ENCODE peak calls at places on chromosome 15, in four cellular contexts. R is H1, G is HCT116, U is HepG2. O is an unnamed sample.

GRCh38 chr15:100042558-100042957 is 299.2 kb downstream of the ADAMTS17 start:
- DNase-seq in R (no peak), G (no peak), U (no peak), O (no peak)

GRCh38 chr15:52306270-52306669 is 10.7 kb upstream of the MYO5C start:
- DNase-seq in G (no peak), R (no peak), U (no peak), O (no peak)

GRCh38 chr15:40130799-40131502 is 22.3 kb upstream of the BMF start:
- DNase-seq in G (no peak), R (no peak), U (no peak), O (no peak)

GRCh38 chr15:65939901-65940617 is 70.8 kb downstream of the RAB11A start:
- DNase-seq in U (no peak), R (no peak), G (no peak), O (no peak)

GRCh38 chr15:49238342-49238741 is 68.3 kb downstream of the GALK2 start:
- DNase-seq in U (no peak), G (no peak), R (no peak), O (no peak)

GRCh38 chr15:66564136-66565041 is 1.4 kb downstream of the LCTL start:
- DNase-seq in G (no peak), U (no peak), R (no peak), O (no peak)

GRCh38 chr15:71357357-71357756 is 242.1 kb downstream of the THSD4 start:
- DNase-seq in G (no peak), R (no peak), U (no peak), O (no peak)

GRCh38 chr15:55916666-55917409 is 76.6 kb downstream of the NEDD4 start:
- DNase-seq in G (no peak), U (no peak), R (no peak), O (no peak)

GRCh38 chr15:58593870-58594269 is 155.6 kb downstream of the ADAM10 start:
- DNase-seq in G (no peak), R (no peak), U (no peak), O (no peak)

GRCh38 chr15:51647128-51647562 is 24.6 kb upstream of the DMXL2 start:
- DNase-seq in G (no peak), U (no peak), R (no peak), O (peak)

GRCh38 chr15:31792611-31793199 is 237.6 kb upstream of the CHRNA7 start:
- DNase-seq in U (no peak), G (no peak), R (no peak), O (no peak)

GRCh38 chr15:28273468-28273867 is 48.5 kb downstream of the HERC2 start:
- DNase-seq in U (no peak), R (no peak), G (no peak), O (no peak)

GRCh38 chr15:65355983-65356353 is 21.8 kb downstream of the IGDCC3 start:
- DNase-seq in R (no peak), U (no peak), G (no peak), O (no peak)

GRCh38 chr15:41862515-41863116 is 24.0 kb downstream of the PLA2G4B start:
- DNase-seq in R (no peak), U (peak), G (peak), O (no peak)

GRCh38 chr15:86235667-86236066 is 156.0 kb downstream of the AGBL1 start:
- DNase-seq in U (no peak), G (no peak), R (no peak), O (no peak)

GRCh38 chr15:49875392-49875791 is 243.6 kb downstream of the ATP8B4 start:
- DNase-seq in R (no peak), U (no peak), G (no peak), O (no peak)

GRCh38 chr15:78213425-78213750 is 21.0 kb downstream of the ACSBG1 start:
- DNase-seq in G (no peak), U (no peak), R (no peak), O (no peak)

GRCh38 chr15:31563421-31563820 is 236.8 kb downstream of the KLF13 start:
- DNase-seq in U (no peak), R (no peak), G (no peak), O (no peak)

GRCh38 chr15:70376929-70377691 is 279.4 kb upstream of the TLE3 start:
- DNase-seq in G (no peak), U (no peak), R (no peak), O (peak)

GRCh38 chr15:27017168-27017809 is 46.3 kb downstream of the GABRG3 start:
- DNase-seq in R (peak), U (peak), G (no peak), O (peak)

GRCh38 chr15:31740203-31740602 is 290.1 kb upstream of the CHRNA7 start:
- DNase-seq in U (no peak), G (no peak), R (peak), O (no peak)

GRCh38 chr15:88939486-88939806 is 26.3 kb upstream of the MFGE8 start:
- DNase-seq in U (no peak), R (no peak), G (no peak), O (peak)

GRCh38 chr15:76905855-76906254 is 715 bp upstream of the SCAPER start:
- DNase-seq in U (no peak), R (no peak), G (no peak), O (no peak)

GRCh38 chr15:38486946-38487345 is 33.0 kb downstream of the FAM98B start:
- DNase-seq in G (no peak), R (no peak), U (no peak), O (no peak)

GRCh38 chr15:77712438-77712837 is 79.7 kb upstream of the LINGO1 start:
- DNase-seq in U (no peak), G (no peak), R (no peak), O (no peak)

GRCh38 chr15:34621675-34622074 is 38.2 kb upstream of the GOLGA8B start:
- DNase-seq in R (no peak), U (peak), G (peak), O (peak)

GRCh38 chr15:85752591-85752990 is 42.1 kb downstream of the KLHL25 start:
- DNase-seq in U (no peak), R (no peak), G (no peak), O (no peak)

GRCh38 chr15:77396692-77397091 is 23.2 kb downstream of the PEAK1 start:
- DNase-seq in R (no peak), G (no peak), U (no peak), O (no peak)

GRCh38 chr15:51390239-51390931 is 48.9 kb downstream of the GLDN start:
- DNase-seq in G (no peak), R (no peak), U (no peak), O (no peak)

GRCh38 chr15:57436166-57436565 is 59.9 kb downstream of the CGNL1 start:
- DNase-seq in R (no peak), U (no peak), G (no peak), O (no peak)

GRCh38 chr15:71048913-71049675 is 66.2 kb upstream of the THSD4 start:
- DNase-seq in U (no peak), G (no peak), R (no peak), O (no peak)

GRCh38 chr15:39486546-39487081 is 94.3 kb upstream of the THBS1 start:
- DNase-seq in U (no peak), R (no peak), G (no peak), O (no peak)

GRCh38 chr15:76179023-76179422 is 119.2 kb downstream of the TMEM266 start:
- DNase-seq in R (no peak), U (no peak), G (no peak), O (no peak)

GRCh38 chr15:51112078-51112477 is 17.4 kb upstream of the TNFAIP8L3 start:
- DNase-seq in G (no peak), U (no peak), R (no peak), O (no peak)

GRCh38 chr15:70234256-70234965 is 136.7 kb upstream of the TLE3 start:
- DNase-seq in U (no peak), R (no peak), G (no peak), O (no peak)

GRCh38 chr15:59296181-59296617 is 76.5 kb downstream of the MYO1E start:
- DNase-seq in R (no peak), U (no peak), G (no peak), O (no peak)

GRCh38 chr15:40298216-40298935 is 9.4 kb downstream of the PLCB2 start:
- DNase-seq in G (no peak), U (no peak), R (no peak), O (no peak)

DNA sequence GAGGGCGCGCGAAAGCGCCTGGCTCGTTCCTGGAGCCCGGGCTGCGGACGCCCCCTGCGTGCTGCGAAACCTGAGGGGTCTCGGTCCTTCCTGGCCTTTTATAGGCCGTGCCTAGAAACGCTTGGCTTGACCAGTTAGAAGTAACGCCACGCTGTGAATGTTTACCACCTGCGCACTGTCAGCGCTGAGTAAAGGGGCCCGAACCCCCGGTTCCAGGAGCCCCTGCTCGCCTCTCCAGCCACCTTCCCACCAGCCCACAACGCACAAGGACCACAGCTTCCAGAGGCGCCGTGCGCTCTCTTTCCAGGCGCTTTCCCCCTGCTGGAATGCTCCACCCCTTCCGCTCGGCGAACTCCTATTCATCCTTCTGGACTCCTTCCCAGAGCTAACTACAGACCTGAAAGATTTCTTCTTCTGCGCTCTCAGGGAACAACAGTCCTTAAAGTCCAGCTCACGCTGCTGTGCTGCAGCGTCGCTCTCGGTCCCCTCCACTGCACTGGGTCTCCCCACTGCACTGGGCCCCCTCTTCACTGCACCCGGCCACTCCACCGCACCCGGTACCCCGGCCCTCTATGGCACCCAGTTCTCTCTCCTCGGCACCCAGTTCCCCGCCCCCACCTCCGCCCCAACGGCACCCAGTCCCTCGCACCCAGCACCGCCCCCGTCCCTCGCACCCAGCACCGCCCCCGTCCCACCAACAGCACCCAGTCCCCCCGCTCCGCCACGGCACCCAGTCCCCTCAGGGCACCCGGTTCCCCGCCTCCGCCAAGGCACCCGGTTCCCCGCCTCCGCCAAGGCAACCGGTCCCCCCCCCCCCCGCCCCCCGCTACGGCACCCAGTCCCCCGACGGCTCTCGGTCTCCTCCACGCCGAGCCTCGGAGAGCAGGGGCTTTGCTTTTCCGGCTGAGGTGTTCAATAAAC is 69.8 kb downstream of the SQOR start:
- DNase-seq in U (no peak), G (no peak), R (no peak), O (no peak)
- TF ChIP-seq ATF3 in U (no peak), G (no peak), R (no peak), O (no peak)

GRCh38 chr15:82105458-82106205 is 59.8 kb upstream of the MEX3B start:
- DNase-seq in R (no peak), G (no peak), U (peak), O (no peak)
- TF ChIP-seq FOSL1 in R (no peak), G (no peak), U (no peak), O (no peak)

GRCh38 chr15:101128696-101129095 is 123.2 kb downstream of the CHSY1 start:
- DNase-seq in R (no peak), U (no peak), G (no peak), O (no peak)
- TF ChIP-seq ATF3 in R (no peak), U (no peak), G (no peak), O (no peak)

GRCh38 chr15:73951044-73951561 is 24.8 kb downstream of the LOXL1 start:
- DNase-seq in U (peak), R (peak), G (no peak), O (peak)

GRCh38 chr15:73952913-73953750 is 26.9 kb downstream of the LOXL1 start:
- DNase-seq in R (no peak), U (no peak), G (no peak), O (no peak)

GRCh38 chr15:73950479-73951043 is 24.3 kb downstream of the LOXL1 start:
- DNase-seq in G (no peak), R (no peak), U (no peak), O (no peak)

GRCh38 chr15:73951591-73951990 is 25.3 kb downstream of the LOXL1 start:
- DNase-seq in G (no peak), U (no peak), R (no peak), O (no peak)

DNA sequence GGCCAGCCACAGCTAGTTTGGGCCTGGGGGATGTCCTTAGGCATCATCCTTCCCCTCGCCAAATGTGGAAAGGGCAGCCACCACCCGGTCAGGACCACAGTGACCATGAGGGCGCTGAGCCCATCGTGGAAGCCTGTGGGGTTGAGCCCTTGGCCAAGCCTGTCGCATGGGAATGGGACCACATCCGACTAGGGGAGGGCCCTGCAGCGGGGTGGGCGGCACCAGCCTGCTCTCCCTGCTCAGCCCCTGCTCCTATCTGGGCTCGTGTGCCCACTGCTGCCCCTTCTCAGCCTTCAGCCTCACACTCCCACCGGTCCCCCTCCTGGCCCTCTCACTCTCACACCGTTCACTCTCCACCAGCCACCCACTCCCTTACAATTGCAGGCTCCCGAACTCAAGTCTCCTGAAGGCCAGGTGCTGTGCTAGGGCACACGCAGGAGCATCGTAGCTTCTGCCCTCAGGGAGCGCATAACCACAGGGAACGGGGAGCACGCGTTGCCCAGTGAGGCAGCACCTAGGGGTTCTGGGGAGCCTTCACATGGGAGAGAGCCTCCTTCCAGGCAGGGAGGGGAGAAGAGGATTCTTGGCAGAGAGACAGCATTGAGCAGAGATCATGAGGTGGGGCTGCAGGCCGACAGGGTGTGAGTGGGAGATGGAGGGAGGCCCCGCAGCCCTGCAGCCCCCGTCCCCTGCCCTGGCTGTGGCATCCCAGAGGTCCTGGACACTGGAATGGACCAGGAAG is 26.1 kb downstream of the LOXL1 start:
- DNase-seq in G (no peak), R (no peak), U (no peak), O (no peak)
- TF ChIP-seq FOSL1 in G (no peak), R (no peak), U (no peak), O (no peak)

GRCh38 chr15:98717942-98718341 is 69.6 kb downstream of the IGF1R start:
- DNase-seq in R (no peak), U (no peak), G (no peak), O (no peak)
- TF ChIP-seq ATF3 in R (no peak), U (no peak), G (no peak), O (no peak)

O was measured in K562.